ENCODE peak calls at places on chromosome 18, in four cellular contexts. One of them, this sample, is unnamed.

GRCh38 chr18:11989966-11990380 is 8.7 kb downstream of the IMPA2 start:
- DNase-seq in cardiac fibroblast: no peak
- DNase-seq in NT2/D1: no peak
- DNase-seq in fibroblast of villous mesenchyme: no peak
- DNase-seq in this sample: no peak

GRCh38 chr18:48488388-48488850 is 50.4 kb upstream of the CTIF start:
- DNase-seq in NT2/D1: peak
- DNase-seq in cardiac fibroblast: peak
- DNase-seq in fibroblast of villous mesenchyme: peak
- DNase-seq in this sample: peak

GRCh38 chr18:35998967-35999366 is 26.5 kb downstream of the RMP24 start:
- DNase-seq in fibroblast of villous mesenchyme: peak
- DNase-seq in NT2/D1: no peak
- DNase-seq in cardiac fibroblast: peak
- DNase-seq in this sample: peak

GRCh38 chr18:45962866-45963265 is 4.3 kb downstream of the EPG5 start:
- DNase-seq in fibroblast of villous mesenchyme: peak
- DNase-seq in NT2/D1: no peak
- DNase-seq in cardiac fibroblast: peak
- DNase-seq in this sample: peak

GRCh38 chr18:37578886-37579513 is 13.4 kb upstream of the CELF4 start:
- DNase-seq in cardiac fibroblast: peak
- DNase-seq in NT2/D1: no peak
- DNase-seq in fibroblast of villous mesenchyme: no peak
- DNase-seq in this sample: peak

GRCh38 chr18:25164211-25164836 is 187.6 kb downstream of the ZNF521 start:
- DNase-seq in cardiac fibroblast: no peak
- DNase-seq in fibroblast of villous mesenchyme: no peak
- DNase-seq in NT2/D1: no peak
- DNase-seq in this sample: no peak

GRCh38 chr18:69872661-69873060 is 75.0 kb downstream of the CD226 start:
- DNase-seq in NT2/D1: no peak
- DNase-seq in cardiac fibroblast: no peak
- DNase-seq in fibroblast of villous mesenchyme: no peak
- DNase-seq in this sample: no peak

GRCh38 chr18:55500316-55501086 is 87.5 kb downstream of the TCF4 start:
- DNase-seq in cardiac fibroblast: peak
- DNase-seq in NT2/D1: no peak
- DNase-seq in fibroblast of villous mesenchyme: peak
- DNase-seq in this sample: peak

GRCh38 chr18:57748770-57749603 is 54.1 kb downstream of the ATP8B1 start:
- DNase-seq in cardiac fibroblast: peak
- DNase-seq in fibroblast of villous mesenchyme: peak
- DNase-seq in NT2/D1: no peak
- DNase-seq in this sample: peak

GRCh38 chr18:45551417-45551816 is 63.9 kb upstream of the SLC14A2 start:
- DNase-seq in fibroblast of villous mesenchyme: no peak
- DNase-seq in NT2/D1: no peak
- DNase-seq in cardiac fibroblast: no peak
- DNase-seq in this sample: no peak

GRCh38 chr18:33404244-33404873 is 36.2 kb downstream of the CCDC178 start:
- DNase-seq in NT2/D1: no peak
- DNase-seq in fibroblast of villous mesenchyme: peak
- DNase-seq in cardiac fibroblast: peak
- DNase-seq in this sample: peak